ENCODE peak calls at places on chromosome 10, in seven cellular contexts. One of them, this sample, is unnamed.

GRCh38 chr10:72090326-72090725 is 2.0 kb upstream of the SPOCK2 start:
- DNase-seq in A549: no peak
- DNase-seq in H1: no peak
- DNase-seq in IMR-90: no peak
- DNase-seq in HepG2: no peak
- DNase-seq in GM12878: no peak
- DNase-seq in K562: no peak
- DNase-seq in this sample: no peak

GRCh38 chr10:73018632-73019031 is 64.0 kb upstream of the PLA2G12B start:
- DNase-seq in IMR-90: no peak
- DNase-seq in K562: no peak
- DNase-seq in H1: no peak
- DNase-seq in GM12878: no peak
- DNase-seq in HepG2: no peak
- DNase-seq in A549: no peak
- DNase-seq in this sample: no peak

GRCh38 chr10:129140861-129141260 is 326.2 kb upstream of the MGMT start:
- DNase-seq in IMR-90: no peak
- DNase-seq in GM12878: no peak
- DNase-seq in A549: no peak
- DNase-seq in K562: no peak
- DNase-seq in HepG2: no peak
- DNase-seq in H1: no peak
- DNase-seq in this sample: peak

GRCh38 chr10:121710971-121711370 is 112.7 kb upstream of the FGFR2 start:
- DNase-seq in IMR-90: no peak
- DNase-seq in H1: no peak
- DNase-seq in K562: no peak
- DNase-seq in GM12878: no peak
- DNase-seq in A549: no peak
- DNase-seq in HepG2: no peak
- DNase-seq in this sample: peak

GRCh38 chr10:44064317-44064716 is 320.6 kb downstream of the CXCL12 start:
- DNase-seq in K562: no peak
- DNase-seq in A549: no peak
- DNase-seq in IMR-90: no peak
- DNase-seq in H1: no peak
- DNase-seq in GM12878: no peak
- DNase-seq in HepG2: no peak
- DNase-seq in this sample: no peak

GRCh38 chr10:92087750-92088395 is 164.3 kb downstream of the BTAF1 start:
- DNase-seq in A549: peak
- DNase-seq in IMR-90: peak
- DNase-seq in GM12878: peak
- DNase-seq in HepG2: peak
- DNase-seq in H1: peak
- DNase-seq in K562: peak
- DNase-seq in this sample: peak

GRCh38 chr10:8130973-8131911 is 76.8 kb downstream of the GATA3 start:
- DNase-seq in K562: no peak
- DNase-seq in GM12878: peak
- DNase-seq in H1: no peak
- DNase-seq in IMR-90: peak
- DNase-seq in HepG2: no peak
- DNase-seq in A549: peak
- DNase-seq in this sample: no peak

GRCh38 chr10:114304017-114304565 is 65.0 kb downstream of the VWA2 start:
- DNase-seq in GM12878: peak
- DNase-seq in K562: peak
- DNase-seq in HepG2: peak
- DNase-seq in A549: peak
- DNase-seq in IMR-90: peak
- DNase-seq in H1: peak
- DNase-seq in this sample: peak

GRCh38 chr10:110471566-110472139 is 26.1 kb upstream of the DUSP5 start:
- DNase-seq in HepG2: no peak
- DNase-seq in H1: no peak
- DNase-seq in GM12878: no peak
- DNase-seq in A549: no peak
- DNase-seq in K562: no peak
- DNase-seq in IMR-90: peak
- DNase-seq in this sample: no peak

GRCh38 chr10:18325889-18326531 is 185.8 kb downstream of the CACNB2 start:
- DNase-seq in A549: peak
- DNase-seq in HepG2: no peak
- DNase-seq in GM12878: no peak
- DNase-seq in K562: no peak
- DNase-seq in H1: no peak
- DNase-seq in IMR-90: peak
- DNase-seq in this sample: no peak

GRCh38 chr10:132468651-132469050 is 68.9 kb upstream of the INPP5A start:
- DNase-seq in HepG2: no peak
- DNase-seq in GM12878: no peak
- DNase-seq in H1: peak
- DNase-seq in IMR-90: no peak
- DNase-seq in A549: no peak
- DNase-seq in K562: no peak
- DNase-seq in this sample: no peak

GRCh38 chr10:117226813-117227451 is 14.0 kb upstream of the SLC18A2 start:
- DNase-seq in A549: peak
- DNase-seq in GM12878: no peak
- DNase-seq in H1: peak
- DNase-seq in HepG2: peak
- DNase-seq in K562: peak
- DNase-seq in IMR-90: no peak
- DNase-seq in this sample: peak

DNA sequence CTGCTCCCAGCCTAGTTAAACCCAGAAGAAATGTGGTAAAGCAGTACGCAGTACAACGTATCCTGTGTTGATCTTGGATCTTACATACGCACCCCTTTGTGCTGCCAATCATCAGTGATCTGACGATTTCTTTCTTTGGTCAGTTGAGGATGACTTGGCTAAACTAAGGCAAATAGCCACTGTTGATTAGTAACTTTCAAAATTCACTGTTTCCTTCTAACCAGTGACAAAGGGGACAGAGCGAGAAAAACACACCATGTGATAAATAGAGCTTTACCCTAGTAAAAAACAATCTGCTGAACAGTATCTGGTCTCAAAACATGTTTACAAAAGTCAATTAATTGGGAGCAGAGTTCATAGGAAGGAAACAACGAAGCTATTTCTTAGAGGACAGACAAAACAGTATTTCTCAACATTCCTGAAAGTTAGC is 123.2 kb upstream of the RAB18 start:
- DNase-seq in K562: no peak
- DNase-seq in H1: no peak
- DNase-seq in A549: no peak
- DNase-seq in HepG2: peak
- DNase-seq in IMR-90: no peak
- DNase-seq in GM12878: no peak
- DNase-seq in this sample: no peak
- TF ChIP-seq RFX5 in K562: no peak
- TF ChIP-seq RFX5 in H1: no peak
- TF ChIP-seq RFX5 in A549: no peak
- TF ChIP-seq RFX5 in HepG2: no peak
- TF ChIP-seq RFX5 in IMR-90: no peak
- TF ChIP-seq RFX5 in GM12878: no peak
- TF ChIP-seq RFX5 in this sample: no peak

GRCh38 chr10:1183746-1184145 is 127.6 kb downstream of the WDR37 start:
- DNase-seq in K562: no peak
- DNase-seq in H1: no peak
- DNase-seq in HepG2: no peak
- DNase-seq in A549: no peak
- DNase-seq in GM12878: no peak
- DNase-seq in IMR-90: no peak
- DNase-seq in this sample: no peak
- TF ChIP-seq RFX5 in K562: no peak
- TF ChIP-seq RFX5 in H1: no peak
- TF ChIP-seq RFX5 in HepG2: no peak
- TF ChIP-seq RFX5 in A549: no peak
- TF ChIP-seq RFX5 in GM12878: no peak
- TF ChIP-seq RFX5 in IMR-90: no peak
- TF ChIP-seq RFX5 in this sample: no peak

GRCh38 chr10:90920986-90921643 is at the start of gene ANKRD1:
- DNase-seq in H1: no peak
- DNase-seq in GM12878: no peak
- DNase-seq in IMR-90: peak
- DNase-seq in HepG2: peak
- DNase-seq in K562: no peak
- DNase-seq in A549: peak
- DNase-seq in this sample: no peak
- TF ChIP-seq RFX5 in H1: no peak
- TF ChIP-seq RFX5 in GM12878: no peak
- TF ChIP-seq RFX5 in IMR-90: no peak
- TF ChIP-seq RFX5 in HepG2: no peak
- TF ChIP-seq RFX5 in K562: no peak
- TF ChIP-seq RFX5 in A549: no peak
- TF ChIP-seq RFX5 in this sample: no peak

GRCh38 chr10:12484945-12485805 is 135.8 kb downstream of the CAMK1D start:
- DNase-seq in HepG2: peak
- DNase-seq in GM12878: peak
- DNase-seq in A549: peak
- DNase-seq in K562: no peak
- DNase-seq in IMR-90: no peak
- DNase-seq in H1: peak
- DNase-seq in this sample: no peak
- TF ChIP-seq RFX5 in HepG2: no peak
- TF ChIP-seq RFX5 in GM12878: no peak
- TF ChIP-seq RFX5 in A549: no peak
- TF ChIP-seq RFX5 in K562: no peak
- TF ChIP-seq RFX5 in IMR-90: no peak
- TF ChIP-seq RFX5 in H1: no peak
- TF ChIP-seq RFX5 in this sample: no peak

GRCh38 chr10:62037890-62038608 is 136.6 kb downstream of the ARID5B start:
- DNase-seq in IMR-90: no peak
- DNase-seq in GM12878: no peak
- DNase-seq in H1: no peak
- DNase-seq in HepG2: peak
- DNase-seq in K562: no peak
- DNase-seq in A549: peak
- DNase-seq in this sample: no peak
- TF ChIP-seq RFX5 in IMR-90: no peak
- TF ChIP-seq RFX5 in GM12878: no peak
- TF ChIP-seq RFX5 in H1: no peak
- TF ChIP-seq RFX5 in HepG2: no peak
- TF ChIP-seq RFX5 in K562: no peak
- TF ChIP-seq RFX5 in A549: no peak
- TF ChIP-seq RFX5 in this sample: no peak

DNA sequence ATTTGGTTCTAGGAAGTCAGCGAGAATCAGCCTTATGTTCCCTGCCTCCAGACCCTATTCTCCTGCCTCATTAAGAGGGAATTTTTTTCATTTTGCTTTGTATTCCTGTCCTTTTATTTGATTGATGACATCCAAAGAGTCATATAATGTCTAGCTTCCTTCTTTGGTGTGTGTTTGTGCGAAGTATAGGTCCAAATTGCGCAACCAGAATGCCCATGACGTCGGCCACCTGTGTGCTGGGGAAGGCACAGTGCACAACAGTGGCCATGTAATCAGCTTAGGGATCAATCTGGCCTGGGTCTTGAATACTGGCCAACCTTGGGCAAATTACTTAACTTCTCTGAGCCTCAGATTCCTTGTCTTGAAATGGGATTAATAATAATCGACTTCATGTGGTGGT is 206.2 kb downstream of the VTI1A start:
- DNase-seq in IMR-90: no peak
- DNase-seq in K562: no peak
- DNase-seq in A549: no peak
- DNase-seq in H1: no peak
- DNase-seq in HepG2: peak
- DNase-seq in GM12878: no peak
- DNase-seq in this sample: no peak
- TF ChIP-seq RFX5 in IMR-90: no peak
- TF ChIP-seq RFX5 in K562: no peak
- TF ChIP-seq RFX5 in A549: no peak
- TF ChIP-seq RFX5 in H1: no peak
- TF ChIP-seq RFX5 in HepG2: no peak
- TF ChIP-seq RFX5 in GM12878: no peak
- TF ChIP-seq RFX5 in this sample: no peak

GRCh38 chr10:118798186-118798811 is 43.5 kb upstream of the CACUL1 start:
- DNase-seq in IMR-90: no peak
- DNase-seq in A549: peak
- DNase-seq in H1: no peak
- DNase-seq in K562: no peak
- DNase-seq in HepG2: no peak
- DNase-seq in GM12878: no peak
- DNase-seq in this sample: no peak
- TF ChIP-seq RFX5 in IMR-90: no peak
- TF ChIP-seq RFX5 in A549: no peak
- TF ChIP-seq RFX5 in H1: no peak
- TF ChIP-seq RFX5 in K562: no peak
- TF ChIP-seq RFX5 in HepG2: no peak
- TF ChIP-seq RFX5 in GM12878: no peak
- TF ChIP-seq RFX5 in this sample: no peak

GRCh38 chr10:89352039-89352597 is 24.3 kb downstream of the IFIT3 start:
- DNase-seq in HepG2: peak
- DNase-seq in GM12878: no peak
- DNase-seq in A549: peak
- DNase-seq in H1: no peak
- DNase-seq in K562: no peak
- DNase-seq in IMR-90: peak
- DNase-seq in this sample: no peak
- TF ChIP-seq RFX5 in HepG2: no peak
- TF ChIP-seq RFX5 in GM12878: no peak
- TF ChIP-seq RFX5 in A549: no peak
- TF ChIP-seq RFX5 in H1: no peak
- TF ChIP-seq RFX5 in K562: no peak
- TF ChIP-seq RFX5 in IMR-90: no peak
- TF ChIP-seq RFX5 in this sample: no peak

GRCh38 chr10:96695366-96695765 is 24.9 kb downstream of the PIK3AP1 start:
- DNase-seq in K562: no peak
- DNase-seq in IMR-90: peak
- DNase-seq in HepG2: no peak
- DNase-seq in H1: no peak
- DNase-seq in A549: no peak
- DNase-seq in GM12878: no peak
- DNase-seq in this sample: no peak
- TF ChIP-seq RFX5 in K562: no peak
- TF ChIP-seq RFX5 in IMR-90: no peak
- TF ChIP-seq RFX5 in HepG2: no peak
- TF ChIP-seq RFX5 in H1: no peak
- TF ChIP-seq RFX5 in A549: no peak
- TF ChIP-seq RFX5 in GM12878: no peak
- TF ChIP-seq RFX5 in this sample: no peak